ENCODE peak calls at places on chromosomes 5 and 9, in eight cellular contexts. D is Right ventricle myocardium inferior; I is HCEC 1CT; J is foreskin fibroblast; K is naive thymus-derived CD8-positive, alpha-beta T cell; L is cardiac fibroblast; P is activated naive CD8-positive, alpha-beta T cell treated with anti-CD3 and anti-CD28 coated beads, Interleukin-2, amount 50 U/mL, for 24 hours; W is CD8-positive, alpha-beta memory T cell. M is an unnamed sample.

GRCh38 chr5:142671801-142672200 is 14.1 kb downstream of the FGF1 start:
- DNase-seq in K (no peak), D (no peak), L (peak; percentile 50), P (no peak), J (peak; percentile 67), W (no peak), I (peak; percentile 78), M (no peak)

GRCh38 chr5:154141686-154142300 is 48.7 kb upstream of the GALNT10 start:
- DNase-seq in W (no peak), J (no peak), I (no peak), P (no peak), K (no peak), L (no peak), D (no peak), M (no peak)

GRCh38 chr5:135460246-135461033 is 8.3 kb upstream of the TIFAB start:
- DNase-seq in W (no peak), L (no peak), P (no peak), I (no peak), D (peak; percentile 35), J (no peak), K (no peak), M (no peak)

GRCh38 chr9:115127191-115127817 is 9.3 kb upstream of the TNC start:
- DNase-seq in L (no peak), I (peak; percentile 93), J (no peak), K (no peak), W (no peak), D (no peak), P (no peak), M (no peak)

GRCh38 chr5:57232293-57233033 is 58.6 kb downstream of the GPBP1 start:
- DNase-seq in I (no peak), K (no peak), D (no peak), J (no peak), W (no peak), L (no peak), P (no peak), M (no peak)

GRCh38 chr9:137393176-137394150 is 29.5 kb downstream of the EXD3 start:
- DNase-seq in W (no peak), J (no peak), L (no peak), K (no peak), I (no peak), P (no peak), D (no peak), M (no peak)

GRCh38 chr5:175842947-175843793 is 28.2 kb upstream of the CPLX2 start:
- DNase-seq in W (no peak), K (no peak), I (peak; percentile 83), P (no peak), D (no peak), L (peak; percentile 32), J (peak; percentile 71), M (no peak)

GRCh38 chr5:60959156-60959555 is 14.2 kb downstream of the NDUFAF2 start:
- DNase-seq in W (no peak), K (no peak), L (peak; percentile 53), D (no peak), P (no peak), I (peak; percentile 43), J (no peak), M (no peak)

GRCh38 chr9:36138901-36139300 is 2.4 kb downstream of the GLIPR2 start:
- DNase-seq in L (no peak), I (no peak), P (no peak), D (no peak), W (no peak), K (no peak), J (no peak), M (no peak)

GRCh38 chr5:88144219-88145040 is 124.2 kb downstream of the TMEM161B start:
- DNase-seq in K (no peak), I (no peak), D (no peak), J (no peak), L (no peak), W (no peak), P (no peak), M (no peak)

GRCh38 chr5:1007221-1007680 is 1.4 kb upstream of the NKD2 start:
- DNase-seq in P (no peak), W (no peak), L (no peak), K (no peak), J (no peak), I (no peak), D (no peak), M (peak; percentile 64)

GRCh38 chr5:126693806-126694205 is 83.1 kb upstream of the LMNB1 start:
- DNase-seq in L (no peak), D (no peak), K (no peak), I (no peak), P (no peak), W (no peak), J (no peak), M (no peak)

GRCh38 chr5:93092349-93093105 is 488.5 kb downstream of the NR2F1-AS1 start:
- DNase-seq in L (peak; percentile 80), K (no peak), W (no peak), P (no peak), D (no peak), J (peak; percentile 42), I (peak; percentile 64), M (no peak)

GRCh38 chr9:91891915-91892314 is 58.1 kb downstream of the ROR2 start:
- DNase-seq in L (no peak), J (no peak), D (no peak), I (no peak), P (no peak), K (no peak), W (no peak), M (no peak)

GRCh38 chr9:88920645-88921044 is 70.6 kb upstream of the S1PR3 start:
- DNase-seq in P (no peak), J (no peak), I (no peak), D (no peak), L (no peak), W (no peak), K (no peak), M (no peak)

GRCh38 chr5:141150215-141150992 is 547 bp downstream of the PCDHB6 start:
- DNase-seq in I (no peak), J (no peak), L (no peak), D (peak; percentile 68), W (no peak), K (no peak), P (no peak), M (no peak)

GRCh38 chr5:72152506-72152905 is 45.2 kb downstream of the MAP1B start:
- DNase-seq in I (peak; percentile 62), K (no peak), J (no peak), L (no peak), P (no peak), D (no peak), W (no peak), M (no peak)

GRCh38 chr9:12882430-12882829 is 107.6 kb downstream of the LURAP1L start:
- DNase-seq in I (peak; percentile 4), L (peak; percentile 89), P (no peak), J (peak; percentile 19), K (no peak), D (no peak), W (no peak), M (no peak)

GRCh38 chr5:39131210-39132127 is 57.3 kb upstream of the RICTOR start:
- DNase-seq in D (no peak), L (no peak), K (no peak), J (no peak), W (no peak), I (no peak), P (no peak), M (no peak)

GRCh38 chr5:44835693-44836092 is 26.9 kb downstream of the MRPS30 start:
- DNase-seq in K (no peak), D (no peak), P (no peak), L (no peak), W (no peak), I (no peak), J (no peak), M (no peak)

GRCh38 chr9:137893670-137894069 is 16.1 kb downstream of the CACNA1B start:
- DNase-seq in P (no peak), D (no peak), K (no peak), W (no peak), L (no peak), I (no peak), J (no peak), M (peak; percentile 11)

GRCh38 chr9:107090218-107090617 is 192.9 kb upstream of the RAD23B start:
- DNase-seq in L (no peak), D (no peak), J (no peak), I (no peak), W (no peak), P (no peak), K (no peak), M (no peak)

GRCh38 chr5:179119415-179120170 is 59.4 kb downstream of the ZNF354C start:
- DNase-seq in D (no peak), L (no peak), P (no peak), I (no peak), J (no peak), K (peak; percentile 57), W (no peak), M (peak; percentile 37)

GRCh38 chr5:177329883-177330282 is 18.2 kb upstream of the MXD3 start:
- DNase-seq in P (no peak), W (no peak), L (no peak), D (no peak), J (no peak), K (no peak), I (no peak), M (peak; percentile 32)

GRCh38 chr5:116778015-116778414 is 203.4 kb upstream of the SEMA6A start:
- DNase-seq in L (no peak), D (no peak), W (no peak), J (no peak), K (no peak), P (no peak), I (no peak), M (no peak)

GRCh38 chr5:126383246-126383645 is 40.0 kb upstream of the GRAMD2B start:
- DNase-seq in J (no peak), P (no peak), W (no peak), K (no peak), L (no peak), D (no peak), I (no peak), M (no peak)

GRCh38 chr5:109410389-109411174 is 808 bp upstream of the PJA2 start:
- DNase-seq in K (peak; percentile 71), D (peak; percentile 90), L (peak; percentile 91), W (no peak), J (peak; percentile 84), P (peak; percentile 34), I (peak; percentile 87), M (peak; percentile 87)

GRCh38 chr5:126351138-126351537 is 72.1 kb upstream of the GRAMD2B start:
- DNase-seq in W (no peak), P (no peak), D (no peak), K (no peak), L (peak; percentile 76), J (peak; percentile 68), I (peak; percentile 79), M (no peak)

GRCh38 chr5:134581241-134581981 is 51.2 kb downstream of the SAR1B start:
- DNase-seq in P (no peak), K (no peak), W (no peak), J (no peak), L (no peak), D (peak; percentile 71), I (no peak), M (peak; percentile 60)

GRCh38 chr5:100623719-100624118 is 88.5 kb downstream of the FAM174A start:
- DNase-seq in D (no peak), I (peak; percentile 37), K (no peak), J (peak; percentile 2), L (peak; percentile 70), P (no peak), W (peak; percentile 5), M (no peak)

GRCh38 chr5:175689147-175689991 is 31.5 kb downstream of the HRH2 start:
- DNase-seq in L (peak; percentile 71), W (no peak), D (peak; percentile 78), P (no peak), K (peak; percentile 8), J (peak; percentile 2), I (no peak), M (peak; percentile 62)

GRCh38 chr5:155044591-155044990 is 31.0 kb downstream of the KIF4B start:
- DNase-seq in J (no peak), P (no peak), K (no peak), L (no peak), I (no peak), D (no peak), W (no peak), M (no peak)

GRCh38 chr9:96484521-96484931 is 34.6 kb downstream of the HABP4 start:
- DNase-seq in D (no peak), J (no peak), I (peak; percentile 22), P (no peak), K (no peak), L (no peak), W (no peak), M (no peak)

GRCh38 chr5:19880430-19880829 is 107.6 kb downstream of the CDH18 start:
- DNase-seq in I (no peak), W (no peak), D (no peak), K (no peak), L (no peak), P (no peak), J (no peak), M (no peak)